ENCODE peak calls at places on chromosomes 13 and 19, in six cellular contexts. O is H1, A is suprapubic skin, Z is spleen, J is sigmoid colon, G is stomach. N is an unnamed sample.

GRCh38 chr19:16143399-16144215 is at the start of gene HSH2D:
- DNase-seq in O (peak; percentile 59), J (no peak), A (no peak), G (peak; percentile 94), Z (peak; percentile 99), N (peak; percentile 60)

GRCh38 chr19:55119053-55119452 is 1.6 kb upstream of the PPP1R12C start:
- DNase-seq in Z (no peak), G (no peak), J (no peak), O (no peak), A (no peak), N (no peak)

GRCh38 chr13:91544723-91545122 is 146.3 kb downstream of the GPC5 start:
- DNase-seq in J (no peak), G (no peak), O (no peak), Z (no peak), A (no peak), N (no peak)

GRCh38 chr13:107832521-107833095 is 382.7 kb downstream of the LIG4 start:
- DNase-seq in G (no peak), A (no peak), Z (no peak), J (no peak), O (no peak), N (no peak)

GRCh38 chr13:49539313-49539712 is 43.6 kb downstream of the PHF11 start:
- DNase-seq in G (no peak), A (no peak), J (peak; percentile 71), O (no peak), Z (no peak), N (no peak)

GRCh38 chr13:97498419-97498818 is 64.5 kb downstream of the RAP2A start:
- DNase-seq in G (no peak), J (no peak), Z (no peak), O (no peak), A (no peak), N (no peak)

GRCh38 chr13:103758222-103758621 is 692.0 kb upstream of the SLC10A2 start:
- DNase-seq in A (no peak), J (no peak), Z (no peak), O (no peak), G (no peak), N (no peak)

GRCh38 chr13:76903544-76904162 is 17.4 kb upstream of the KCTD12 start:
- DNase-seq in Z (peak; percentile 83), A (no peak), J (peak; percentile 79), O (peak; percentile 75), G (peak; percentile 69), N (no peak)

GRCh38 chr19:20197747-20198146 is 30.7 kb downstream of the ZNF486 start:
- DNase-seq in G (no peak), O (no peak), Z (no peak), J (no peak), A (no peak), N (no peak)

GRCh38 chr13:50691176-50691681 is 152.3 kb downstream of the DLEU7 start:
- DNase-seq in Z (no peak), J (no peak), A (no peak), O (no peak), G (no peak), N (no peak)

GRCh38 chr19:30854661-30855060 is 482.5 kb downstream of the ZNF536 start:
- DNase-seq in G (no peak), A (no peak), Z (no peak), J (no peak), O (peak; percentile 10), N (no peak)

GRCh38 chr13:50459658-50460057 is 383.8 kb downstream of the DLEU7 start:
- DNase-seq in J (no peak), Z (no peak), G (no peak), A (no peak), O (no peak), N (no peak)

GRCh38 chr13:52749446-52749845 is 9.8 kb upstream of the CNMD start:
- DNase-seq in A (no peak), Z (no peak), J (no peak), O (no peak), G (no peak), N (no peak)

GRCh38 chr13:36712785-36713184 is 39.0 kb downstream of the SERTM1 start:
- DNase-seq in O (no peak), Z (no peak), G (no peak), A (no peak), J (no peak), N (no peak)

GRCh38 chr13:32676242-32676641 is 90.0 kb downstream of the PDS5B start:
- DNase-seq in O (no peak), J (no peak), A (no peak), G (no peak), Z (no peak), N (no peak)

GRCh38 chr13:31947105-31947504 is 84.5 kb upstream of the FRY start:
- DNase-seq in G (no peak), A (no peak), J (no peak), O (no peak), Z (no peak), N (no peak)

GRCh38 chr19:14416743-14417214 is 2.4 kb downstream of the DDX39A start:
- DNase-seq in Z (no peak), J (no peak), G (peak; percentile 71), A (no peak), O (no peak), N (no peak)

GRCh38 chr13:98749501-98749900 is 3.0 kb downstream of the SLC15A1 start:
- DNase-seq in G (no peak), O (no peak), Z (no peak), A (no peak), J (no peak), N (no peak)

GRCh38 chr13:97932006-97932405 is 21.5 kb upstream of the IPO5 start:
- DNase-seq in Z (no peak), G (no peak), A (no peak), O (no peak), J (no peak), N (no peak)

GRCh38 chr13:38264363-38265134 is 85.1 kb upstream of the UFM1 start:
- DNase-seq in J (no peak), A (no peak), G (no peak), Z (no peak), O (no peak), N (no peak)

GRCh38 chr13:40982772-40983171 is 36.3 kb downstream of the ELF1 start:
- DNase-seq in G (no peak), O (no peak), J (no peak), A (no peak), Z (no peak), N (no peak)

GRCh38 chr13:23695196-23695595 is 125.0 kb downstream of the TNFRSF19 start:
- DNase-seq in O (no peak), G (no peak), Z (no peak), A (no peak), J (no peak), N (no peak)

GRCh38 chr13:91468301-91468700 is 69.9 kb downstream of the GPC5 start:
- DNase-seq in A (no peak), J (no peak), O (no peak), G (no peak), Z (no peak), N (no peak)

GRCh38 chr19:3324405-3324856 is 42.0 kb upstream of the NFIC start:
- DNase-seq in G (peak; percentile 77), J (peak; percentile 80), O (peak; percentile 94), Z (peak; percentile 91), A (no peak), N (no peak)

GRCh38 chr13:37395544-37395943 is 203.0 kb downstream of the POSTN start:
- DNase-seq in Z (no peak), O (no peak), A (no peak), G (no peak), J (no peak), N (no peak)

DNA sequence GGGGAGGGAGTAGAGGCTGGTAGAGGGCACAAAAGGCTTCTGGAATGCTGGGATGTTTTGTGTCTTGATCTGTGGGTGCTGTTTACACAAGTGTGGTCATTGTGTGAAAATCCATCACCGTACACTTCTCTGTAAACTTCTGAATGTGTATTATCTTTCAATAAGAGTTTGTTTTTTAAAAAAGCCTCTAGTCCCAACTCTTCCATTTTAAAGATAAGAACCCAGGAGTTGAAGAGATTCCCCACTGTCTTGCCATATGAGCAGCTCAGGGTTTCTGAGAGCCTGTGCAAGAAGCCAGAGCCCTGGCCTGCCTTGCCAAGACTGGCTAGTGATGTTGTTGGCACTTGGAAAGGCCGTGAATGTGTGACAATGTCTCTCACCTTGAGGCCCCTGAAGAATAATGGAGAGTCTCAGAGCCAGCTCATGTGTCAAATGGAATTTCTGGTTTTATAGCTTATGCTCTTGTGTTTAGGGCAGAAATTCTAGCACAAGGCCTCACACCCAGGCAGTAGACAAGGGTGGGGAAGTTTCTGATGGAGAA is 57.5 kb upstream of the NPAS1 start:
- DNase-seq in J (no peak), Z (no peak), O (no peak), G (no peak), A (no peak), N (no peak)
- H3K27ac ChIP-seq in J (no peak overlapping the region), Z (no peak overlapping the region), O (no peak overlapping the region), G (no peak overlapping the region), A (peak overlapping the region; percentile 15), N (peak overlapping the region; percentile 25)

DNA sequence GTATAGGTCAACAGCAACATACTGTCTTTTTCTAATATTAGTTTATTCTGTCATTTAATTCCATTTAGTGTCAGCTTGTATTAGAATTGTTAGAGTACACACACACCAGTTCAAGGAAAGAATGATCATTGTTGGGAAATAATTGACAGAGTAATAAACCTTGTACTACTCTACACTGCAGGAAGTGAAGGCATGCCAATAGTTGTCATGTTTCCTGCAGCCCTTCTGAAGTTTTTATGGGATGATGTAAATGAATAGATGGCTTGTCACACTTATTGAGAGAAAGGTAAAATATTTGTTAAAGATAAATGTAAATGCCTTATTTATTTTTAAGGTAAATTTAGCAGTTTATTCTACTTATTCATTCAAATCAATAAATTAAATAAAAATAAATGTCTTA is 306.9 kb upstream of the KLHL1 start:
- DNase-seq in O (no peak), G (no peak), J (no peak), A (no peak), Z (no peak), N (no peak)
- TF ChIP-seq POLR2AphosphoS5 in O (no peak), G (no peak), J (no peak), A (no peak), Z (no peak), N (no peak)

DNA sequence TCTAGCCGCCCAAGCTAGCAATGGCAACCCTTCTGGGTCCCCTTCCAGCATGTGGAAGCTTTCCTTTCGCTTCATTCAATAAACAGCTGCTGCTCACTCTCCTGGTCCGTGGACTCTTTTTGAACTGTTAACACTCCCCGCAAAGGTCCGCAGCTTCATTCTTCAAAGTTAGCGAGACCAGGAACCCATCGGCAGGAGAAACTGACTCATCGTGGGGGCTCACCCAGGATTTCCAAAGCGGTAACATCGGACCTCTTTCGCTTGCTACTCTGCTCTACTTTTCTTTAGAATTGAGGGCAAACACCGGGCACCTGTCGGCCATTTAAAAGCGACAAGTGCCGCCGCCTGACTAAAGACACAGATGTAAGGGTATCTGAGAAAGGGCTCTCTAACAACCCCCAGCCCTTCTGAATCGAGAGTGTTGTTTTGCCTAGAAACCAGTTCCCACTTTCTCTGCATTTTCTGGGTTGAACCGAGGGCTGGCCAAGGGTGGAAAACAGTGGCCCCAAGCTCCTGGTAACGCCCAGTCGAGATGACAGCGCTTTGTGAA is 5.8 kb downstream of the UBA52 start:
- DNase-seq in Z (no peak), A (no peak), O (no peak), J (no peak), G (no peak), N (no peak)
- TF ChIP-seq POLR2A in Z (no peak), A (no peak), O (peak; percentile 29), J (no peak), G (no peak), N (no peak)

DNA sequence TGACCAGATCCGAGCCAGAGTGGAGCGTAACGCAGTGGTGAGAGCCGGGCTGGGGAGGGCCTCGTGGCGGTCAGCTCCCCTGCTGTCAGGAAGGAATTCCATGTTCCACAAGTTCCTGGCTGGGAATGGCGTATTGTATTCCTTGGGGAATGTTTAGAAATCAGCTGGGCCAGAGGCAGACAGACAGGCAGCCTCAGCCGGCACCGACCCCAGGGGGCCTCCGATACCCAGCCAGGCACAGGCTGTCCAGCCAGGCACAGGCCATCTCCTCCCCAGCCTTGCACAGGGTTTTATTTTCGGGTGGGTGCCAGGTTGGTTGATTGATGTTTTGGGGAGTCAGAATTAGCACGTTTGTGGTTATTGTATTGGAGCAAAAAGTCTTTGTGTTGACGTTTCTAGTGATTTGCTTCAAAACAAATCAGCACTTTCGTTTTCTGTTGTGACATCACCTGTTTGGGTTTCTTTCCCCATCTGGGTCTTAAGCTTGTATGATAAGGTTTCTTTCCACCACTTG is 126.6 kb upstream of the MCF2L start:
- DNase-seq in A (no peak), O (no peak), G (no peak), Z (peak; percentile 31), J (no peak), N (no peak)
- H3K27ac ChIP-seq in A (no peak overlapping the region), O (no peak overlapping the region), G (peak overlapping the region; percentile 20), Z (no peak overlapping the region), J (peak overlapping the region; percentile 54), N (peak overlapping the region; percentile 25)

N was measured in breast epithelium.